ENCODE peak calls at places on chromosome 1, in ten cellular contexts. K, Q, T, H, P, E, L, D, I and B are unnamed samples.

GRCh38 chr1:210394281-210394798 is 65.6 kb downstream of the HHAT start:
- DNase-seq in P (peak), L (no peak), T (no peak), H (no peak), K (no peak), I (peak), E (no peak), Q (peak), D (no peak), B (no peak)

GRCh38 chr1:61469365-61469764 is 255.6 kb downstream of the TM2D1 start:
- DNase-seq in L (no peak), Q (no peak), E (no peak), I (no peak), P (no peak), D (no peak), H (no peak), K (no peak), T (no peak), B (no peak)

GRCh38 chr1:170309389-170310013 is 163.7 kb downstream of the NTMT2 start:
- DNase-seq in K (no peak), H (no peak), L (no peak), P (no peak), I (peak), E (no peak), T (no peak), D (no peak), Q (peak), B (no peak)

GRCh38 chr1:183926978-183927377 is 110.5 kb downstream of the COLGALT2 start:
- DNase-seq in I (no peak), L (no peak), H (no peak), T (no peak), K (no peak), E (no peak), D (no peak), Q (peak), P (no peak), B (no peak)

GRCh38 chr1:53615101-53615500 is 123.9 kb downstream of the GLIS1 start:
- DNase-seq in I (no peak), H (peak), E (no peak), P (no peak), Q (no peak), L (no peak), T (peak), D (peak), K (no peak), B (no peak)

GRCh38 chr1:38885092-38885491 is 3.7 kb upstream of the GJA9 start:
- DNase-seq in P (no peak), I (no peak), L (no peak), T (no peak), K (no peak), E (no peak), H (no peak), Q (no peak), D (no peak), B (no peak)

GRCh38 chr1:39238476-39238875 is 34.0 kb downstream of the MACF1 start:
- DNase-seq in L (peak), I (no peak), E (no peak), K (no peak), T (no peak), D (no peak), H (no peak), P (no peak), Q (peak), B (no peak)

GRCh38 chr1:226378071-226378470 is 29.8 kb downstream of the PARP1 start:
- DNase-seq in L (no peak), Q (no peak), I (no peak), K (no peak), P (no peak), E (no peak), H (no peak), T (no peak), D (no peak), B (no peak)

GRCh38 chr1:112618114-112618720 is 724 bp downstream of the ST7L start:
- DNase-seq in L (no peak), P (no peak), D (no peak), Q (peak), T (no peak), K (no peak), E (peak), H (no peak), I (no peak), B (peak)
- H3K27ac ChIP-seq in L (peak), P (peak), D (peak), Q (peak), T (peak), K (peak), E (peak), H (peak), I (peak), B (peak)

GRCh38 chr1:27058976-27059688 is 46.5 kb upstream of the TENT5B start:
- DNase-seq in L (no peak), K (no peak), T (peak), D (no peak), E (no peak), P (no peak), Q (no peak), I (no peak), H (no peak), B (no peak)
- H3K27ac ChIP-seq in L (no peak), K (peak), T (no peak), D (no peak), E (no peak), P (no peak), Q (no peak), I (no peak), H (no peak), B (no peak)

GRCh38 chr1:35264035-35264434 is 4.5 kb upstream of the ZMYM4 start:
- DNase-seq in T (no peak), L (no peak), P (no peak), D (no peak), I (no peak), H (no peak), K (peak), E (no peak), Q (no peak), B (no peak)
- H3K27ac ChIP-seq in T (no peak), L (no peak), P (peak), D (peak), I (no peak), H (peak), K (no peak), E (no peak), Q (no peak), B (no peak)

GRCh38 chr1:150997126-150997872 is 9.4 kb downstream of the MINDY1 start:
- DNase-seq in I (no peak), Q (no peak), T (no peak), H (no peak), D (no peak), E (no peak), L (no peak), P (no peak), K (no peak), B (no peak)

GRCh38 chr1:150999051-150999674 is 7.5 kb downstream of the MINDY1 start:
- DNase-seq in P (no peak), L (no peak), T (no peak), K (no peak), H (no peak), D (no peak), I (no peak), E (no peak), Q (peak), B (no peak)

GRCh38 chr1:150995896-150996295 is 10.8 kb downstream of the MINDY1 start:
- DNase-seq in I (no peak), T (peak), L (no peak), E (peak), Q (peak), P (no peak), D (no peak), K (peak), H (no peak), B (no peak)

GRCh38 chr1:151000408-151000807 is 6.3 kb downstream of the MINDY1 start:
- DNase-seq in K (no peak), H (no peak), D (no peak), L (no peak), T (no peak), Q (no peak), P (no peak), I (no peak), E (no peak), B (no peak)

GRCh38 chr1:150997949-150998348 is 8.8 kb downstream of the MINDY1 start:
- DNase-seq in L (no peak), T (no peak), D (no peak), H (no peak), P (no peak), I (no peak), K (no peak), Q (no peak), E (no peak), B (no peak)
- H3K27ac ChIP-seq in L (no peak), T (no peak), D (no peak), H (no peak), P (no peak), I (no peak), K (no peak), Q (no peak), E (no peak), B (no peak)